ENCODE peak calls at places on chromosomes 12 and 14, in five cellular contexts. I is HT1080, W is fibroblast of the aortic adventitia, Y is fibroblast of pulmonary artery, G is epithelial cell of esophagus. P is an unnamed sample.

GRCh38 chr14:95226801-95227200 is 69.5 kb upstream of the DICER1 start:
- DNase-seq in I (no peak), G (no peak), Y (no peak), W (no peak), P (no peak)

GRCh38 chr14:20350280-20350679 is 6.8 kb downstream of the PARP2 start:
- DNase-seq in I (no peak), W (no peak), Y (no peak), G (peak), P (no peak)

GRCh38 chr12:130969223-130969622 is 15.5 kb downstream of the ADGRD1 start:
- DNase-seq in Y (no peak), I (no peak), G (no peak), W (no peak), P (no peak)

GRCh38 chr14:32047791-32048190 is 29.3 kb upstream of the ARHGAP5 start:
- DNase-seq in W (no peak), I (peak), Y (no peak), G (peak), P (no peak)

GRCh38 chr12:94783862-94784261 is 133.5 kb upstream of the TMCC3 start:
- DNase-seq in Y (peak), I (no peak), W (peak), G (peak), P (no peak)

GRCh38 chr12:122895757-122896636 is at the start of gene VPS37B:
- DNase-seq in W (peak), G (peak), Y (peak), I (peak), P (peak)

GRCh38 chr14:54877015-54877702 is 25.5 kb downstream of the GCH1 start:
- DNase-seq in I (no peak), G (no peak), Y (peak), W (peak), P (peak)

GRCh38 chr12:41228066-41228820 is 40.1 kb downstream of the PDZRN4 start:
- DNase-seq in G (no peak), I (no peak), W (no peak), Y (no peak), P (no peak)

P was measured in SW480.